ENCODE peak calls at places on chromosome 6, in four cellular contexts. G is Daoy; E is activated naive CD4-positive, alpha-beta T cell treated with anti-CD3 and anti-CD28 coated beads, Interleukin-2, amount 50 U/mL, for 16 hours; W is SW480. J is an unnamed sample.

GRCh38 chr6:150078788-150079187 is 9.9 kb upstream of the ULBP3 start:
- DNase-seq in G (peak; percentile 86), E (no peak), W (peak; percentile 44), J (no peak)

GRCh38 chr6:57224769-57225515 is 2.8 kb upstream of the RAB23 start:
- DNase-seq in G (peak; percentile 12), E (no peak), W (no peak), J (peak; percentile 85)

GRCh38 chr6:110239516-110240265 is 59.5 kb downstream of the CDC40 start:
- DNase-seq in G (no peak), E (no peak), W (no peak), J (no peak)

GRCh38 chr6:85576479-85576878 is 17.2 kb downstream of the SNX14 start:
- DNase-seq in G (no peak), E (no peak), W (no peak), J (no peak)

GRCh38 chr6:151389640-151390275 is 1.6 kb downstream of the ZBTB2 start:
- DNase-seq in G (peak; percentile 82), E (peak; percentile 48), W (peak; percentile 74), J (peak; percentile 81)

GRCh38 chr6:148520109-148520841 is 177.6 kb downstream of the SASH1 start:
- DNase-seq in G (no peak), E (no peak), W (no peak), J (peak; percentile 40)

GRCh38 chr6:37242429-37243052 is 15.0 kb upstream of the TBC1D22B start:
- DNase-seq in G (peak; percentile 94), E (no peak), W (peak; percentile 74), J (peak; percentile 98)

GRCh38 chr6:686528-686927 is 6.4 kb downstream of the EXOC2 start:
- DNase-seq in G (no peak), E (no peak), W (peak; percentile 13), J (no peak)

GRCh38 chr6:31752739-31753319 is 9.6 kb upstream of the SAPCD1 start:
- DNase-seq in G (peak; percentile 86), E (no peak), W (no peak), J (peak; percentile 91)

GRCh38 chr6:149472241-149472640 is 12.6 kb downstream of the ZC3H12D start:
- DNase-seq in G (no peak), E (no peak), W (no peak), J (no peak)

GRCh38 chr6:79038061-79038460 is 40.0 kb downstream of the PHIP start:
- DNase-seq in G (no peak), E (no peak), W (no peak), J (no peak)

GRCh38 chr6:170345662-170346061 is 39.1 kb downstream of the FAM120B start:
- DNase-seq in G (no peak), E (no peak), W (no peak), J (peak; percentile 15)

GRCh38 chr6:27214126-27214601 is 33.3 kb upstream of the PRSS16 start:
- DNase-seq in G (peak; percentile 56), E (no peak), W (no peak), J (no peak)

GRCh38 chr6:98924647-98925046 is 23.1 kb downstream of the FBXL4 start:
- DNase-seq in G (no peak), E (no peak), W (no peak), J (no peak)

GRCh38 chr6:53014034-53014433 is 18.9 kb upstream of the GSTA4 start:
- DNase-seq in G (no peak), E (no peak), W (no peak), J (peak; percentile 6)

GRCh38 chr6:82118150-82118562 is 129.4 kb downstream of the IBTK start:
- DNase-seq in G (no peak), E (no peak), W (no peak), J (peak; percentile 19)

GRCh38 chr6:160782228-160782627 is 80.2 kb downstream of the PLG start:
- DNase-seq in G (no peak), E (no peak), W (no peak), J (no peak)

GRCh38 chr6:127515794-127516675 is 3.1 kb downstream of the MTCL3 start:
- DNase-seq in G (peak; percentile 78), E (peak; percentile 74), W (peak; percentile 38), J (peak; percentile 58)

GRCh38 chr6:46815130-46815529 is 21.9 kb downstream of the MEP1A start:
- DNase-seq in G (peak; percentile 55), E (no peak), W (peak; percentile 21), J (no peak)

GRCh38 chr6:142833054-142833453 is 111.9 kb downstream of the HIVEP2 start:
- DNase-seq in G (peak; percentile 88), E (peak; percentile 48), W (no peak), J (peak; percentile 98)

GRCh38 chr6:53766930-53767329 is 27.9 kb upstream of the LRRC1 start:
- DNase-seq in G (no peak), E (no peak), W (no peak), J (no peak)

GRCh38 chr6:151284012-151284411 is 44.2 kb downstream of the AKAP12 start:
- DNase-seq in G (no peak), E (no peak), W (no peak), J (no peak)

GRCh38 chr6:37289931-37290330 is 32.0 kb upstream of the TMEM217 start:
- DNase-seq in G (no peak), E (no peak), W (no peak), J (no peak)

GRCh38 chr6:6593876-6594275 is 5.4 kb downstream of the LY86 start:
- DNase-seq in G (no peak), E (no peak), W (no peak), J (no peak)

GRCh38 chr6:169233181-169233580 is 20.5 kb downstream of the THBS2 start:
- DNase-seq in G (no peak), E (no peak), W (no peak), J (no peak)

GRCh38 chr6:7473805-7474329 is 67.6 kb upstream of the DSP start:
- DNase-seq in G (no peak), E (no peak), W (no peak), J (no peak)

GRCh38 chr6:136249811-136250685 is at the start of gene MTFR2:
- DNase-seq in G (peak; percentile 99), E (peak; percentile 89), W (peak; percentile 97), J (peak; percentile 99)

GRCh38 chr6:159422041-159422984 is 253.1 kb downstream of the FNDC1 start:
- DNase-seq in G (peak; percentile 47), E (no peak), W (no peak), J (no peak)

GRCh38 chr6:134447883-134448387 is 130.0 kb upstream of the SGK1 start:
- DNase-seq in G (no peak), E (no peak), W (no peak), J (peak; percentile 99)

GRCh38 chr6:25296217-25296905 is 17.2 kb downstream of the CARMIL1 start:
- DNase-seq in G (no peak), E (no peak), W (no peak), J (no peak)

GRCh38 chr6:149063443-149063842 is 254.1 kb upstream of the TAB2 start:
- DNase-seq in G (no peak), E (no peak), W (no peak), J (no peak)

GRCh38 chr6:40302856-40303449 is 284.2 kb downstream of the LRFN2 start:
- DNase-seq in G (no peak), E (no peak), W (no peak), J (no peak)

GRCh38 chr6:47278545-47278944 is 31.2 kb downstream of the TNFRSF21 start:
- DNase-seq in G (no peak), E (no peak), W (no peak), J (peak; percentile 75)

GRCh38 chr6:31462026-31462963 is 35.6 kb upstream of the MICB start:
- DNase-seq in G (no peak), E (no peak), W (peak; percentile 8), J (peak; percentile 64)

GRCh38 chr6:113634352-113635163 is 222.6 kb upstream of the MARCKS start:
- DNase-seq in G (peak; percentile 55), E (no peak), W (no peak), J (peak; percentile 73)

GRCh38 chr6:143059616-143060353 is 904 bp upstream of the AIG1 start:
- DNase-seq in G (peak; percentile 81), E (peak; percentile 39), W (peak; percentile 94), J (peak; percentile 71)

J was measured in fibroblast of mammary gland.